ENCODE peak calls at places on chromosome 1, in nine cellular contexts. One of them, this sample, is unnamed.

GRCh38 chr1:46174448-46175231 is at the start of gene TSPAN1:
- DNase-seq in aorta: peak; percentile 75
- DNase-seq in suprapubic skin: no peak
- DNase-seq in cardiac muscle cell: peak; percentile 18
- DNase-seq in tibial artery: peak; percentile 90
- DNase-seq in H7: peak; percentile 39
- DNase-seq in neural progenitor cell: no peak
- DNase-seq in psoas muscle: peak; percentile 79
- DNase-seq in adrenal gland: peak; percentile 82
- DNase-seq in this sample: no peak

GRCh38 chr1:208047476-208047934 is 136.6 kb upstream of the CD34 start:
- DNase-seq in aorta: peak; percentile 83
- DNase-seq in suprapubic skin: no peak
- DNase-seq in cardiac muscle cell: peak; percentile 75
- DNase-seq in tibial artery: peak; percentile 97
- DNase-seq in H7: no peak
- DNase-seq in neural progenitor cell: no peak
- DNase-seq in psoas muscle: peak; percentile 89
- DNase-seq in adrenal gland: peak; percentile 38
- DNase-seq in this sample: no peak

GRCh38 chr1:115302390-115302961 is 35.6 kb downstream of the NGF start:
- DNase-seq in aorta: no peak
- DNase-seq in suprapubic skin: no peak
- DNase-seq in cardiac muscle cell: peak; percentile 88
- DNase-seq in tibial artery: no peak
- DNase-seq in H7: no peak
- DNase-seq in neural progenitor cell: peak; percentile 11
- DNase-seq in psoas muscle: no peak
- DNase-seq in adrenal gland: no peak
- DNase-seq in this sample: no peak

GRCh38 chr1:205319081-205320018 is 2.2 kb downstream of the NUAK2 start:
- DNase-seq in aorta: no peak
- DNase-seq in suprapubic skin: no peak
- DNase-seq in cardiac muscle cell: peak; percentile 92
- DNase-seq in tibial artery: peak; percentile 82
- DNase-seq in H7: no peak
- DNase-seq in neural progenitor cell: no peak
- DNase-seq in psoas muscle: peak; percentile 72
- DNase-seq in adrenal gland: peak; percentile 85
- DNase-seq in this sample: peak; percentile 81

GRCh38 chr1:41739061-41739955 is 179.4 kb downstream of the HIVEP3 start:
- DNase-seq in aorta: peak; percentile 93
- DNase-seq in suprapubic skin: peak; percentile 88
- DNase-seq in cardiac muscle cell: peak; percentile 77
- DNase-seq in tibial artery: peak; percentile 90
- DNase-seq in H7: peak; percentile 60
- DNase-seq in neural progenitor cell: no peak
- DNase-seq in psoas muscle: peak; percentile 90
- DNase-seq in adrenal gland: peak; percentile 79
- DNase-seq in this sample: peak; percentile 95

GRCh38 chr1:230823835-230824485 is 44.4 kb downstream of the C1orf198 start:
- DNase-seq in aorta: no peak
- DNase-seq in suprapubic skin: no peak
- DNase-seq in cardiac muscle cell: no peak
- DNase-seq in tibial artery: no peak
- DNase-seq in H7: no peak
- DNase-seq in neural progenitor cell: no peak
- DNase-seq in psoas muscle: no peak
- DNase-seq in adrenal gland: no peak
- DNase-seq in this sample: no peak

GRCh38 chr1:180268556-180269044 is 38.5 kb downstream of the LHX4 start:
- DNase-seq in aorta: peak; percentile 6
- DNase-seq in suprapubic skin: peak; percentile 65
- DNase-seq in cardiac muscle cell: no peak
- DNase-seq in tibial artery: no peak
- DNase-seq in H7: peak; percentile 71
- DNase-seq in neural progenitor cell: peak; percentile 76
- DNase-seq in psoas muscle: no peak
- DNase-seq in adrenal gland: peak; percentile 9
- DNase-seq in this sample: peak; percentile 31

GRCh38 chr1:31605908-31606427 is 11.5 kb upstream of the HCRTR1 start:
- DNase-seq in aorta: no peak
- DNase-seq in suprapubic skin: no peak
- DNase-seq in cardiac muscle cell: peak; percentile 50
- DNase-seq in tibial artery: no peak
- DNase-seq in H7: no peak
- DNase-seq in neural progenitor cell: no peak
- DNase-seq in psoas muscle: no peak
- DNase-seq in adrenal gland: peak; percentile 13
- DNase-seq in this sample: no peak

GRCh38 chr1:240394353-240394752 is 217.6 kb downstream of the GREM2 start:
- DNase-seq in aorta: no peak
- DNase-seq in suprapubic skin: no peak
- DNase-seq in cardiac muscle cell: no peak
- DNase-seq in tibial artery: no peak
- DNase-seq in H7: no peak
- DNase-seq in neural progenitor cell: no peak
- DNase-seq in psoas muscle: no peak
- DNase-seq in adrenal gland: no peak
- DNase-seq in this sample: no peak

GRCh38 chr1:85047472-85048295 is 616 bp downstream of the MCOLN3 start:
- DNase-seq in aorta: peak; percentile 76
- DNase-seq in suprapubic skin: no peak
- DNase-seq in cardiac muscle cell: no peak
- DNase-seq in tibial artery: no peak
- DNase-seq in H7: peak; percentile 75
- DNase-seq in neural progenitor cell: peak; percentile 63
- DNase-seq in psoas muscle: no peak
- DNase-seq in adrenal gland: peak; percentile 19
- DNase-seq in this sample: peak; percentile 78

GRCh38 chr1:180633092-180634045 is 1.5 kb downstream of the XPR1 start:
- DNase-seq in aorta: no peak
- DNase-seq in suprapubic skin: no peak
- DNase-seq in cardiac muscle cell: peak; percentile 56
- DNase-seq in tibial artery: no peak
- DNase-seq in H7: no peak
- DNase-seq in neural progenitor cell: no peak
- DNase-seq in psoas muscle: no peak
- DNase-seq in adrenal gland: no peak
- DNase-seq in this sample: no peak

GRCh38 chr1:6651889-6652288 is 27.2 kb downstream of the THAP3 start:
- DNase-seq in aorta: no peak
- DNase-seq in suprapubic skin: no peak
- DNase-seq in cardiac muscle cell: no peak
- DNase-seq in tibial artery: no peak
- DNase-seq in H7: peak; percentile 48
- DNase-seq in neural progenitor cell: no peak
- DNase-seq in psoas muscle: no peak
- DNase-seq in adrenal gland: no peak
- DNase-seq in this sample: peak; percentile 61

GRCh38 chr1:6658359-6658758 is 33.7 kb downstream of the THAP3 start:
- DNase-seq in aorta: no peak
- DNase-seq in suprapubic skin: no peak
- DNase-seq in cardiac muscle cell: no peak
- DNase-seq in tibial artery: no peak
- DNase-seq in H7: no peak
- DNase-seq in neural progenitor cell: no peak
- DNase-seq in psoas muscle: no peak
- DNase-seq in adrenal gland: no peak
- DNase-seq in this sample: no peak

GRCh38 chr1:6652986-6653385 is 28.3 kb downstream of the THAP3 start:
- DNase-seq in aorta: no peak
- DNase-seq in suprapubic skin: no peak
- DNase-seq in cardiac muscle cell: no peak
- DNase-seq in tibial artery: no peak
- DNase-seq in H7: peak; percentile 15
- DNase-seq in neural progenitor cell: no peak
- DNase-seq in psoas muscle: no peak
- DNase-seq in adrenal gland: no peak
- DNase-seq in this sample: peak; percentile 30

GRCh38 chr1:6657138-6657537 is 32.5 kb downstream of the THAP3 start:
- DNase-seq in aorta: no peak
- DNase-seq in suprapubic skin: no peak
- DNase-seq in cardiac muscle cell: no peak
- DNase-seq in tibial artery: no peak
- DNase-seq in H7: no peak
- DNase-seq in neural progenitor cell: no peak
- DNase-seq in psoas muscle: no peak
- DNase-seq in adrenal gland: no peak
- DNase-seq in this sample: no peak

GRCh38 chr1:6653651-6654290 is 29.1 kb downstream of the THAP3 start:
- DNase-seq in aorta: no peak
- DNase-seq in suprapubic skin: no peak
- DNase-seq in cardiac muscle cell: no peak
- DNase-seq in tibial artery: no peak
- DNase-seq in H7: no peak
- DNase-seq in neural progenitor cell: no peak
- DNase-seq in psoas muscle: no peak
- DNase-seq in adrenal gland: no peak
- DNase-seq in this sample: peak; percentile 4
- H3K4me3 ChIP-seq in aorta: no peak overlapping the region
- H3K4me3 ChIP-seq in suprapubic skin: no peak overlapping the region
- H3K4me3 ChIP-seq in cardiac muscle cell: no peak overlapping the region
- H3K4me3 ChIP-seq in tibial artery: no peak overlapping the region
- H3K4me3 ChIP-seq in H7: no peak overlapping the region
- H3K4me3 ChIP-seq in neural progenitor cell: no peak overlapping the region
- H3K4me3 ChIP-seq in psoas muscle: no peak overlapping the region
- H3K4me3 ChIP-seq in adrenal gland: no peak overlapping the region
- H3K4me3 ChIP-seq in this sample: no peak overlapping the region

DNA sequence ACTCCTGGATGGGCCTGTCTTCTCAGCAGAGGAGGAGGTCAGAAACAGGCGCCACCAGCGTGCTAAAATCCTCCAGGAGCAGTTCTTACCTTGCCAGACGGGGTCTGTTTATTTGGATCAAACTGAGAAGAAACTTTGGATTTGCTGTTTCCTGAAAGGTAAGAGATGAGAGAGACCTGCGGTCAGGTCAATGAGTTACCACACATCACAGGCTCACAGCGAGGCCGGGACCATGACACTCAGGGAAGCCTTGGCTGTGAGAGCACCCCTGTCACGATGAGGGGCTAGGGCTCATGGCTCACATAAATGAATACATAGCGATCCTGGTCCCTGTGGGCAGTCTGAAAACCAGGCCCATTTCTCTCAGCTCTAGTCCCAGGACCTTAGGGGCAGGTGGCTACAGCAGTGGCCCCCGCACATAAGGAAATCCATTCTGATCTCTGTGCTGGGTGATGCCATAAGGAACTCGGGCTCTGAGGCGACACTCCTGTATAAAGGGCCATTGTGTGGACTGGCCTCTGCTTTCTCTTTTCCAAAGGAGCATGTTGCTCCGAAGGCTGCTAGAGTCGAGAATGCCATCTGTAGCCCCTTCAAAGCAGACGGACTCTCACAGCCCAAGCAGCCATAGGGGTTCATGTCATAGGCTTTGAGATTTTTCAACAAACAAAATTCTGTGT is 8.9 kb upstream of the SRM start:
- DNase-seq in aorta: peak; percentile 26
- DNase-seq in suprapubic skin: peak; percentile 61
- DNase-seq in cardiac muscle cell: no peak
- DNase-seq in tibial artery: peak; percentile 48
- DNase-seq in H7: no peak
- DNase-seq in neural progenitor cell: no peak
- DNase-seq in psoas muscle: peak; percentile 24
- DNase-seq in adrenal gland: no peak
- DNase-seq in this sample: peak; percentile 35
- H3K36me3 ChIP-seq in aorta: no peaks in the 10 kb centered on the region
- H3K36me3 ChIP-seq in suprapubic skin: peaks cover 94% of the 10 kb centered on the region
- H3K36me3 ChIP-seq in cardiac muscle cell: peaks cover 52% of the 10 kb centered on the region
- H3K36me3 ChIP-seq in tibial artery: peaks cover 99% of the 10 kb centered on the region
- H3K36me3 ChIP-seq in H7: peaks cover 57% of the 10 kb centered on the region
- H3K36me3 ChIP-seq in neural progenitor cell: peaks cover 9% of the 10 kb centered on the region
- H3K36me3 ChIP-seq in psoas muscle: peaks cover 94% of the 10 kb centered on the region
- H3K36me3 ChIP-seq in adrenal gland: peaks cover 91% of the 10 kb centered on the region
- H3K36me3 ChIP-seq in this sample: peaks cover 100% of the 10 kb centered on the region

GRCh38 chr1:156496211-156496761 is 4.3 kb downstream of the MEF2D start:
- DNase-seq in aorta: peak; percentile 82
- DNase-seq in suprapubic skin: no peak
- DNase-seq in cardiac muscle cell: no peak
- DNase-seq in tibial artery: peak; percentile 74
- DNase-seq in H7: no peak
- DNase-seq in neural progenitor cell: no peak
- DNase-seq in psoas muscle: no peak
- DNase-seq in adrenal gland: no peak
- DNase-seq in this sample: peak; percentile 63
- H3K4me3 ChIP-seq in aorta: no peak overlapping the region
- H3K4me3 ChIP-seq in suprapubic skin: peak overlapping the region; percentile 98
- H3K4me3 ChIP-seq in cardiac muscle cell: no peak overlapping the region
- H3K4me3 ChIP-seq in tibial artery: peak overlapping the region; percentile 78
- H3K4me3 ChIP-seq in H7: no peak overlapping the region
- H3K4me3 ChIP-seq in neural progenitor cell: no peak overlapping the region
- H3K4me3 ChIP-seq in psoas muscle: peak overlapping the region; percentile 98
- H3K4me3 ChIP-seq in adrenal gland: peak overlapping the region; percentile 40
- H3K4me3 ChIP-seq in this sample: peak overlapping the region; percentile 87

GRCh38 chr1:37867784-37868183 is 8.4 kb upstream of the MTF1 start:
- DNase-seq in aorta: no peak
- DNase-seq in suprapubic skin: no peak
- DNase-seq in cardiac muscle cell: no peak
- DNase-seq in tibial artery: no peak
- DNase-seq in H7: peak; percentile 58
- DNase-seq in neural progenitor cell: no peak
- DNase-seq in psoas muscle: no peak
- DNase-seq in adrenal gland: no peak
- DNase-seq in this sample: no peak

GRCh38 chr1:37875833-37876232 is 16.4 kb upstream of the MTF1 start:
- DNase-seq in aorta: no peak
- DNase-seq in suprapubic skin: no peak
- DNase-seq in cardiac muscle cell: peak; percentile 16
- DNase-seq in tibial artery: no peak
- DNase-seq in H7: peak; percentile 23
- DNase-seq in neural progenitor cell: no peak
- DNase-seq in psoas muscle: no peak
- DNase-seq in adrenal gland: no peak
- DNase-seq in this sample: no peak

GRCh38 chr1:37868466-37868865 is 9.1 kb upstream of the MTF1 start:
- DNase-seq in aorta: no peak
- DNase-seq in suprapubic skin: no peak
- DNase-seq in cardiac muscle cell: no peak
- DNase-seq in tibial artery: no peak
- DNase-seq in H7: no peak
- DNase-seq in neural progenitor cell: no peak
- DNase-seq in psoas muscle: no peak
- DNase-seq in adrenal gland: no peak
- DNase-seq in this sample: no peak

GRCh38 chr1:37877991-37878544 is 18.7 kb upstream of the MTF1 start:
- DNase-seq in aorta: no peak
- DNase-seq in suprapubic skin: no peak
- DNase-seq in cardiac muscle cell: no peak
- DNase-seq in tibial artery: no peak
- DNase-seq in H7: no peak
- DNase-seq in neural progenitor cell: no peak
- DNase-seq in psoas muscle: no peak
- DNase-seq in adrenal gland: no peak
- DNase-seq in this sample: no peak

DNA sequence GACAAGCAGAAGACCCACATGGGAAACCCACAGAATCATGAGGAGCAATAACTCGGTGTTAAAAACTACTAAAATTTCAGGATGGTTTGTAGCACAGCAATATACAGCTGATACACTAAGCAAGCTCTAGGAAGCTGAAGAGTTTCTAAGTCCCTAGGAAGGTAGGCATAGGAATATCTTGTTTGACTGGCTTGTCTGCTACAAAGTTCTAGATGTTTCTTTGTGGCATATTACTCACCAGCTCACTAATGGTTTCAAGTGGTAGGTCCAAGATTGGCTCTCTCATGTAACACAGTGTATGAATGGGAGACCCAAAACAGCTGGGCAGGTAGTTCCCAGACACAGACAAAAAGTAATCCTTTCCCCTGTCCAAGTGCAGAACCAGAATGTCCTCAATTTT is 13.3 kb upstream of the MTF1 start:
- DNase-seq in aorta: no peak
- DNase-seq in suprapubic skin: no peak
- DNase-seq in cardiac muscle cell: no peak
- DNase-seq in tibial artery: no peak
- DNase-seq in H7: no peak
- DNase-seq in neural progenitor cell: no peak
- DNase-seq in psoas muscle: no peak
- DNase-seq in adrenal gland: no peak
- DNase-seq in this sample: no peak
- H3K36me3 ChIP-seq in aorta: peaks cover 15% of the 10 kb centered on the region
- H3K36me3 ChIP-seq in suprapubic skin: peaks cover 76% of the 10 kb centered on the region
- H3K36me3 ChIP-seq in cardiac muscle cell: peaks cover 32% of the 10 kb centered on the region
- H3K36me3 ChIP-seq in tibial artery: peaks cover 99% of the 10 kb centered on the region
- H3K36me3 ChIP-seq in H7: peaks cover 11% of the 10 kb centered on the region
- H3K36me3 ChIP-seq in neural progenitor cell: no peaks in the 10 kb centered on the region
- H3K36me3 ChIP-seq in psoas muscle: peaks cover 91% of the 10 kb centered on the region
- H3K36me3 ChIP-seq in adrenal gland: peaks cover 90% of the 10 kb centered on the region
- H3K36me3 ChIP-seq in this sample: peaks cover 100% of the 10 kb centered on the region

This sample was measured in spleen.